ENCODE peak calls at places on chromosome X, in eight cellular contexts. H is foreskin fibroblast, W is left lung, G is fibroblast of lung, Q is IMR-90, Y is cardiac fibroblast, X is mammary epithelial cell, U is lower lobe of right lung. P is an unnamed sample.

GRCh38 chrX:153946910-153947769 is 2.7 kb upstream of the RENBP start:
- DNase-seq in X (peak), H (peak), Q (peak), U (peak), Y (peak), W (peak), G (peak), P (peak)

GRCh38 chrX:150038977-150039599 is 100.8 kb upstream of the EOLA2 start:
- DNase-seq in Q (peak), X (no peak), G (peak), H (peak), U (no peak), Y (no peak), W (no peak), P (no peak)

GRCh38 chrX:146396409-146396808 is 413.2 kb upstream of the CXorf51B start:
- DNase-seq in Y (no peak), G (no peak), X (no peak), U (no peak), W (no peak), Q (no peak), H (no peak), P (no peak)

GRCh38 chrX:13167444-13168207 is 123.2 kb upstream of the FAM9C start:
- DNase-seq in X (peak), G (peak), Y (peak), U (no peak), W (no peak), H (peak), Q (peak), P (peak)

GRCh38 chrX:70196961-70197805 is 19.9 kb downstream of the DGAT2L6 start:
- DNase-seq in U (no peak), Y (peak), G (peak), W (no peak), H (peak), Q (peak), X (peak), P (peak)

GRCh38 chrX:131881194-131881593 is 141.9 kb upstream of the STK26 start:
- DNase-seq in W (no peak), H (no peak), U (no peak), Y (no peak), X (no peak), Q (no peak), G (no peak), P (no peak)

GRCh38 chrX:154384284-154384892 is 5.3 kb downstream of the EMD start:
- DNase-seq in G (peak), Q (no peak), Y (peak), H (peak), U (no peak), X (no peak), W (no peak), P (no peak)

GRCh38 chrX:14641681-14642655 is 112.6 kb downstream of the GLRA2 start:
- DNase-seq in W (no peak), G (no peak), Y (no peak), X (no peak), Q (no peak), U (no peak), H (no peak), P (no peak)

GRCh38 chrX:146241902-146242301 is 424.3 kb downstream of the SLITRK2 start:
- DNase-seq in Q (no peak), W (no peak), Y (no peak), H (no peak), U (no peak), X (no peak), G (no peak), P (no peak)

GRCh38 chrX:131068945-131069719 is 11.0 kb downstream of the ARHGAP36 start:
- DNase-seq in Y (peak), Q (no peak), W (no peak), U (no peak), X (no peak), G (peak), H (peak), P (no peak)

GRCh38 chrX:119015407-119016242 is 41.2 kb downstream of the LONRF3 start:
- DNase-seq in X (peak), Q (peak), Y (peak), W (peak), U (peak), G (peak), H (peak), P (peak)

GRCh38 chrX:150525061-150525919 is 43.1 kb upstream of the MTM1 start:
- DNase-seq in W (no peak), G (no peak), X (no peak), U (no peak), H (no peak), Y (no peak), Q (no peak), P (no peak)

GRCh38 chrX:9644335-9644734 is 121.3 kb downstream of the GPR143 start:
- DNase-seq in H (no peak), U (no peak), G (no peak), X (no peak), Q (no peak), Y (no peak), W (no peak), P (no peak)

GRCh38 chrX:124211312-124211942 is 121.0 kb upstream of the TEX13D start:
- DNase-seq in G (no peak), X (peak), H (peak), W (no peak), U (no peak), Y (peak), Q (peak), P (no peak)

GRCh38 chrX:276588-277171 is 4.5 kb upstream of the PLCXD1 start:
- DNase-seq in Y (peak), G (peak), H (peak), Q (peak), W (peak), X (peak), U (peak), P (no peak)

GRCh38 chrX:136185409-136186022 is 38.2 kb downstream of the FHL1 start:
- DNase-seq in Q (peak), H (peak), Y (peak), W (no peak), G (peak), U (no peak), X (no peak), P (no peak)

GRCh38 chrX:28847423-28847822 is 260.2 kb downstream of the IL1RAPL1 start:
- DNase-seq in Y (peak), H (peak), U (no peak), G (peak), W (no peak), X (peak), Q (peak), P (peak)

GRCh38 chrX:104486691-104487090 is 79.3 kb upstream of the IL1RAPL2 start:
- DNase-seq in Y (no peak), X (peak), G (no peak), U (no peak), Q (no peak), W (no peak), H (no peak), P (no peak)

GRCh38 chrX:154370300-154370881 is 4.0 kb downstream of the FLNA start:
- DNase-seq in U (no peak), G (no peak), Q (no peak), W (no peak), Y (peak), H (peak), X (no peak), P (no peak)

GRCh38 chrX:24494544-24495113 is 29.5 kb downstream of the PDK3 start:
- DNase-seq in H (peak), X (peak), Y (peak), G (peak), Q (peak), W (no peak), U (no peak), P (peak)

GRCh38 chrX:1582686-1583437 is 8.5 kb upstream of the AKAP17A start:
- DNase-seq in W (peak), G (peak), Q (no peak), U (no peak), H (no peak), X (peak), Y (no peak), P (no peak)

DNA sequence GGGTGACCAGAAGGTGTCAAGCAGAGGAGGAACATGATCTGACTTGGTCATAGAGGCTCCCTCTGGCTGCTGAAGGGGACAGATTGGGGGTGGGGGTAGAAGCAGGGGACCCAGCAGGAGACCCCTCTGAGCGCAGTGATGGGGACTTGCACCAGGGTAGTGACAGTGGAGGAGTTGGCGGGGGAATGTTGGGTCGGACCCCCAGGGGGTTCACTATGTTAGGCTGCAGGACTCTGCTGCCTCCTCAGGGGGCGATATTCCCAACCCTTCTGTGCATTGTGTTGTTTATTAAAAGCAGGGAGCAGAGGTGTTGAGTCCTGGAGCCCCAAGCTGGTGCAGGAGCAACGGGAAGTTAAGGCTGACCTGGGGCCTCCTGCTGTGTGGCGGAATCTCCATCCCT is 8.8 kb downstream of the WDR13 start:
- DNase-seq in H (no peak), Q (no peak), W (no peak), Y (no peak), X (no peak), U (no peak), G (no peak), P (no peak)
- TF ChIP-seq CTCF in H (no peak), Q (no peak), W (no peak), Y (peak), X (no peak), U (peak), G (no peak), P (peak)

GRCh38 chrX:77422886-77423648 is 24.1 kb upstream of the FGF16 start:
- DNase-seq in Q (no peak), H (no peak), G (no peak), W (no peak), Y (no peak), U (no peak), X (no peak), P (no peak)
- H3K4me3 ChIP-seq in Q (no peak), H (no peak), G (no peak), W (no peak), Y (no peak), U (no peak), X (no peak), P (no peak)

GRCh38 chrX:7448123-7448522 is 300.2 kb upstream of the PUDP start:
- DNase-seq in X (no peak), Y (no peak), Q (no peak), U (no peak), W (no peak), H (no peak), G (no peak), P (no peak)
- TF ChIP-seq CTCF in X (no peak), Y (no peak), Q (no peak), U (no peak), W (no peak), H (no peak), G (no peak), P (no peak)

GRCh38 chrX:47358387-47359065 is 11.9 kb upstream of the ZNF157 start:
- DNase-seq in W (no peak), Y (no peak), H (no peak), X (no peak), Q (no peak), U (no peak), G (no peak), P (no peak)

GRCh38 chrX:47360423-47361179 is 9.8 kb upstream of the ZNF157 start:
- DNase-seq in G (no peak), Y (no peak), H (no peak), Q (no peak), U (no peak), X (no peak), W (no peak), P (no peak)

GRCh38 chrX:47366051-47366722 is 4.2 kb upstream of the ZNF157 start:
- DNase-seq in Y (peak), W (peak), Q (peak), H (peak), U (peak), G (peak), X (peak), P (peak)

GRCh38 chrX:47361538-47362511 is 8.6 kb upstream of the ZNF157 start:
- DNase-seq in Q (peak), X (peak), H (peak), W (no peak), Y (peak), G (peak), U (peak), P (peak)
- H3K4me3 ChIP-seq in Q (peak), X (peak), H (peak), W (no peak), Y (peak), G (no peak), U (peak), P (peak)

GRCh38 chrX:95076449-95076848 is 1402.4 kb downstream of the FAM133A start:
- DNase-seq in U (no peak), X (peak), Y (peak), Q (peak), H (peak), G (peak), W (no peak), P (peak)
- TF ChIP-seq CTCF in U (no peak), X (peak), Y (peak), Q (peak), H (peak), G (peak), W (peak), P (peak)

DNA sequence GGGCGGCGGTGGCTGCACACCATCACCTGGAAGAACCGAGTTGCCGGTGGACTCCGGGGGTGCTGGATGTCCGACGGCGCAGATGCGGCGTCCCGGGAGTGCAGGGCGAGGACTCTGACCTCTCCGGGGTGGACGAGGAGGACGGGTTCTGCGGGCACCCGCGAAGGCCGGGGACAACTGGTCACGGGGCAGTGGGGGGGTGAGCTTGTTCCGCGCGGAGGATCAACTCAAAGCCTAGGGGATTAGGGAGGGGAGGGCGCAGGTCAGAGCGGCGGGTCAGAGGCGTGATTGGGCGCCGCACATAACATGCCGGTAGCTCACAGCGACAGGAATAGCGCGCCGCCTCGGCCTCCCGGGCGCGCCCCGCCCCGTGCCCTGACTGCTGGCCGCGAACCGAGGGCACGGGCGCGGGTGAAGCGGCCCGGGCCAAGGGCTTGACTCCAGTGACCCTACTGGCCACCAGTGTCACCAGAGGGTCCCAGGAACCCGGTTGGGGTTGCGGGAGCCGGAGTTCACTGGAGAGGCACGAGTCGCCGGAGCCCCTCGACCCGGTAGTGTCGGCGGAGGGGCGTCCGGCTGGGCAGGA is at the start of gene KLHL34:
- DNase-seq in G (no peak), H (peak), U (no peak), X (no peak), W (peak), Q (no peak), Y (no peak), P (no peak)
- H3K4me3 ChIP-seq in G (no peak), H (no peak), U (peak), X (no peak), W (no peak), Q (no peak), Y (peak), P (peak)

DNA sequence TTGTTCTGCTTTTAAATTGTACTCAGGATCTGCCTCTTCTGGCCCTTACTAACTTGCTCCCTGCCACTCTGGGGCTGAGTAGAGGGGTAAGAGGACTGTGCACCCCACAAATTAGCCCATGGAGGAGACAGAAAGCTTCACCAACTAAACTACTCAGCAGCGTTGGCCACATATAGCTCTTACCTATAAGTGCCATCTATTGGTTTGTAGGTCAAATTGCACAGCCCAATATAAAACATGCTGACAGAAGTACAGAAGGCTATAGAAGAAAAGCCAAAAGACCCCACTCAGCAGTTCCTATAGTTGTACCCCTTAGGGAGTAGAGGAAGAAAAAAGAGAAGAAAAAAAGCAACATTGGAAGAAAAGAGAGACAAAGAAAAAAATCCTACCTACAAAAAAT is 341.2 kb upstream of the FMR1 start:
- DNase-seq in U (no peak), X (no peak), H (no peak), W (no peak), G (no peak), Y (no peak), Q (no peak), P (no peak)
- TF ChIP-seq CTCF in U (no peak), X (no peak), H (no peak), W (no peak), G (no peak), Y (no peak), Q (no peak), P (no peak)

DNA sequence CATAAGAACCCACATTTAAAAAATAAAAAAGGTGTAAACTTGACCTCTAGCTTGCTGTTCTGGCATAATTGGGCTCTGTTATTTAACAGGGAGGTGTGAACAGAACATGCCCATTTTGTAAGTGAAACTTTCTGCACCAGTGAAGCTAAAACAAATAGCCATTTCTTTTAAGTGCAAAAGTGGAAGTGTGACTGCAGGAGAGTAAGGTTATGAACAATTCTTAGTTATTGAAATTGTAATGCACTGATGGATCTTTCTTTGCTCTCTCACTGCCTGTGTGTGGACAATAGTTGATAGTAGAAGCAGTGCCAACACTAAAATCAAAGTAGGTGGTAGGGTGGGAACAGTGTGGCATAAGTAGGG is 12.6 kb downstream of the P2RY10 start:
- DNase-seq in G (no peak), W (no peak), H (no peak), U (no peak), X (no peak), Q (no peak), Y (no peak), P (no peak)
- H3K4me3 ChIP-seq in G (no peak), W (no peak), H (no peak), U (no peak), X (no peak), Q (no peak), Y (no peak), P (no peak)

GRCh38 chrX:16213970-16214369 is 46.7 kb downstream of the MAGEB17 start:
- DNase-seq in U (no peak), Y (no peak), W (no peak), G (no peak), X (no peak), H (peak), Q (no peak), P (peak)

GRCh38 chrX:16208601-16209000 is 41.3 kb downstream of the MAGEB17 start:
- DNase-seq in W (no peak), U (no peak), X (peak), Y (no peak), H (no peak), G (no peak), Q (no peak), P (no peak)

GRCh38 chrX:16212024-16212423 is 44.7 kb downstream of the MAGEB17 start:
- DNase-seq in Q (peak), H (peak), W (no peak), Y (no peak), G (peak), U (no peak), X (peak), P (peak)

GRCh38 chrX:16215660-16216059 is 48.4 kb downstream of the MAGEB17 start:
- DNase-seq in G (no peak), U (no peak), X (no peak), Q (no peak), Y (no peak), H (no peak), W (no peak), P (no peak)

GRCh38 chrX:16212436-16212835 is 45.2 kb downstream of the MAGEB17 start:
- DNase-seq in Q (peak), H (peak), Y (peak), G (no peak), W (no peak), U (no peak), X (no peak), P (no peak)
- TF ChIP-seq CTCF in Q (peak), H (peak), Y (peak), G (peak), W (no peak), U (no peak), X (peak), P (peak)

GRCh38 chrX:47413179-47413594 is 42.8 kb downstream of the ZNF157 start:
- DNase-seq in G (no peak), H (no peak), Y (no peak), W (no peak), Q (no peak), U (no peak), X (no peak), P (no peak)
- H3K4me3 ChIP-seq in G (no peak), H (no peak), Y (no peak), W (no peak), Q (no peak), U (no peak), X (no peak), P (no peak)